ENCODE peak calls at places on chromosomes 7 and 10, in five cellular contexts. U, J, C, S and R are unnamed samples.

GRCh38 chr7:140475747-140476333 is 3.5 kb downstream of the MKRN1 start:
- DNase-seq in U (peak), J (no peak), C (peak), S (no peak), R (peak)

GRCh38 chr7:115009736-115010435 is 88.0 kb downstream of the MDFIC start:
- DNase-seq in U (no peak), J (no peak), C (no peak), S (no peak), R (no peak)

GRCh38 chr10:118904284-118904683 is 125.2 kb upstream of the NANOS1 start:
- DNase-seq in U (no peak), J (no peak), C (no peak), S (no peak), R (no peak)

GRCh38 chr7:24102988-24103387 is 181.0 kb upstream of the NPY start:
- DNase-seq in U (no peak), J (no peak), C (no peak), S (no peak), R (no peak)

GRCh38 chr10:101939273-101939635 is 95.7 kb upstream of the KCNIP2 start:
- DNase-seq in U (no peak), J (no peak), C (no peak), S (no peak), R (no peak)

GRCh38 chr7:16804674-16805439 is at the start of gene AGR2:
- DNase-seq in U (no peak), J (no peak), C (no peak), S (no peak), R (no peak)

GRCh38 chr10:129035052-129035805 is 431.8 kb upstream of the MGMT start:
- DNase-seq in U (no peak), J (no peak), C (no peak), S (no peak), R (no peak)

GRCh38 chr10:109203616-109204375 is 719.5 kb downstream of the XPNPEP1 start:
- DNase-seq in U (no peak), J (no peak), C (no peak), S (no peak), R (no peak)

GRCh38 chr7:55120501-55121198 is 101.8 kb downstream of the EGFR start:
- DNase-seq in U (no peak), J (no peak), C (no peak), S (no peak), R (no peak)

GRCh38 chr7:103343758-103344452 is 662 bp downstream of the DNAJC2 start:
- DNase-seq in U (no peak), J (no peak), C (peak), S (no peak), R (peak)

GRCh38 chr7:49775949-49776443 is 2.6 kb downstream of the VWC2 start:
- DNase-seq in U (no peak), J (no peak), C (no peak), S (no peak), R (no peak)

GRCh38 chr7:80273327-80273726 is 138.7 kb downstream of the GNAI1 start:
- DNase-seq in U (no peak), J (no peak), C (no peak), S (no peak), R (no peak)

GRCh38 chr7:144384555-144385245 is 18.8 kb downstream of the NOBOX start:
- DNase-seq in U (no peak), J (no peak), C (no peak), S (no peak), R (no peak)

GRCh38 chr10:102718220-102718619 is 3.8 kb downstream of the SFXN2 start:
- DNase-seq in U (no peak), J (no peak), C (peak), S (no peak), R (no peak)

GRCh38 chr7:87574630-87575029 is 26.1 kb downstream of the ABCB1 start:
- DNase-seq in U (no peak), J (no peak), C (peak), S (no peak), R (no peak)

GRCh38 chr7:12477620-12478019 is 74.0 kb upstream of the VWDE start:
- DNase-seq in U (no peak), J (no peak), C (no peak), S (no peak), R (no peak)

GRCh38 chr10:102675887-102676616 is 31.8 kb downstream of the TRIM8 start:
- DNase-seq in U (no peak), J (no peak), C (peak), S (no peak), R (no peak)

GRCh38 chr10:11678074-11678793 is 63.9 kb upstream of the ECHDC3 start:
- DNase-seq in U (no peak), J (peak), C (peak), S (peak), R (no peak)

GRCh38 chr10:43066481-43066880 is 10.4 kb upstream of the RET start:
- DNase-seq in U (no peak), J (no peak), C (no peak), S (no peak), R (no peak)

GRCh38 chr10:96301616-96302015 is 2.6 kb upstream of the DNTT start:
- DNase-seq in U (no peak), J (no peak), C (peak), S (no peak), R (no peak)

GRCh38 chr10:62980697-62981495 is 152.2 kb upstream of the NRBF2 start:
- DNase-seq in U (no peak), J (no peak), C (no peak), S (no peak), R (no peak)

GRCh38 chr7:94567396-94567795 is 57.8 kb downstream of the CASD1 start:
- DNase-seq in U (no peak), J (no peak), C (no peak), S (no peak), R (no peak)

GRCh38 chr10:110723224-110723891 is 79.2 kb downstream of the RBM20 start:
- DNase-seq in U (no peak), J (no peak), C (no peak), S (no peak), R (no peak)

GRCh38 chr10:4136121-4136520 is 351.1 kb upstream of the KLF6 start:
- DNase-seq in U (no peak), J (no peak), C (no peak), S (peak), R (no peak)

GRCh38 chr10:3808689-3809199 is 23.7 kb upstream of the KLF6 start:
- DNase-seq in U (no peak), J (no peak), C (no peak), S (no peak), R (no peak)

GRCh38 chr7:127598318-127598717 is 4.8 kb downstream of the FSCN3 start:
- DNase-seq in U (peak), J (no peak), C (peak), S (no peak), R (no peak)
- TF ChIP-seq POLR2A in U (no peak), J (no peak), C (no peak), S (no peak), R (no peak)

GRCh38 chr10:73589538-73590126 is 1.5 kb downstream of the USP54 start:
- DNase-seq in U (no peak), J (no peak), C (no peak), S (no peak), R (no peak)
- TF ChIP-seq TAF1 in U (no peak), J (no peak), C (no peak), S (no peak), R (no peak)

GRCh38 chr7:840001-840600 is 7.8 kb downstream of the SUN1 start:
- DNase-seq in U (no peak), J (no peak), C (no peak), S (no peak), R (no peak)
- TF ChIP-seq POLR2A in U (no peak), J (no peak), C (no peak), S (no peak), R (no peak)

DNA sequence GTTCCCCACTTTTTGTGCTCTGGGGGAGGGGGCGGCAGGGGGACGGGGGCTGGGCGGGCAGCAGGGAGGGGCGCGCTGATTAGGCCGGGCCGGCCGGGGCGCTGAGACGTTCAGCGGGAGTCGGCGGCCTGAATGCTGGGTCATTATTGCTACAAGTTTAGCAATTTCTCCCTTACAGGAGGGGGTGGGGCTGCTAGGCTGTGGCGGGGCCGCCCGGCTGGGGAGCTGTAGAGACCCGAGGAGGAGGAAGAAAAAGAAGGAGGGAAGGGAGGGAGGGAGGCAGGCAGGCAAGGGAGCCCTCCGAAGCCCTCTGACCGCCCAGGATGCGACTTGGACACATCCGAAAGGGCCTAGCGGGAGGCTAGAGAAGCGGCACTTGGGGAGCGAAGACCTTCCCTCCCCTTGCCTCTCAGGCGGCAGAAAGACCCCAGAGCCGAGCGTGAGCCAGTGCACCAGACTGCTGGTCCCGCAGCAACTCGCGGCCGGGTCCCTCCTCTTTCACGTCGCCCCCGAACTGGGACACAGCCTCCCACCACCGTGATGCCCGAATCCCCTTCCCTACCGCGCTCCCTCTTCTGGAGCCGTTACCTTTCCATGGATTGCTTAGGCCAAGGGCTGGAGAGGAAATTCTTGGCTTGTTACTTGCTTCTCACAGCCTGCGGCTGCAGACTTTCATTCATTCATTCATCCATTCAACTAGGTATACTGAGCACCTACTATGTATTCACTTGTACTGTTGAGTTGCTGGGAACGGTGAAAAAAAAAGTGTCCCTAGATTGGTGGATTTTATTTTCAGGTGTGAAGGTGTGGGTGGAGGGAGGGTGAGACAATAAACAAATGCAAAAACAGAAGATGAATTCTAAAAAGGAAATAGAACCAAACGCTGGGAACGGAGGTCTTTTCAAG is 4.9 kb downstream of the NKX2-3 start:
- DNase-seq in U (peak), J (no peak), C (no peak), S (no peak), R (no peak)
- TF ChIP-seq TAF1 in U (no peak), J (no peak), C (no peak), S (no peak), R (no peak)

DNA sequence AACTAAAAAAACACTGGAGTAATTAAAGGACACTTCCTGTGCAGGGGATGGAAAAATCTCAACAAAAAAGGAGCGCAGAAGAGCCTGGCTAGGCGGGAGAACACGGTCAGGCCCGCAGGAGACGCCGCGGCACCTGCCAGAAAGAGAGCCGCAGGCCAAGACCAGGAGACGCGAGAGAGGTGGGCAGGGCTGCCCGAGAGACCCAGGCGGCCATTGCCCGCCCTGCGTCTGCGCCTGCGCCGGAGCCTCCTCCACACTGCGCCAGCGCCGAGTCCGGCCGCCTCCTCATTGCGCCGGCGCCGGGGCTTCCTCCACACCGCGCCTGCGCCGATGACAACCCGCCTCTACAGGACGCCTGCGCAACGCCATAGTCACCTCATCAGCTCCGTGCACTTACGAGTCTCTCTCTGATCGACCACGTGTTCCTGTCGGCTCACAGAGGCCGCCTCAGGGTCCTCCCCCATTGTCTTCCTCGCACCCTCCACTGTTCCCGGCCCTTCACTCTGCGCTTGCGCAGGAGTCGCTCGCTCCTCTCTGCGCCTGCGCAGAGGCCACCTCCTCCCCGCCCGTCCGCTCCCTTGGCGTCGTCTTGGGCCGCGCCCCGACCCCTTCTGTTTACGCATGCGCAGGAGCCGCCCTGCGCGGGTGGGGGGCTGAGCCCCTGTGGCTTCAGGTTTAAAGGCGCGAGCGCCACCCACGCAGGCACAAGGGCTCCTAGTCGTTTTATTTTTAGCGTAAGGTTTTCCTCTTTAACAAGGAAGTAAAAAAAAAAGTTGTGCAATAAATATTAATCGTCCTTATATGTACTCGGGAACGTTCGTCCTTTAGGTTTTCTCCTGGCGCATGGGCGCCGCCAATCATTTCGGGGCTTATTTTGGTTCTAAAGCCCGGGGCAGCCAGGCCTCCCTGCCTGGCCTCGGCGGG is 43.2 kb upstream of the FAM20C start:
- DNase-seq in U (peak), J (peak), C (peak), S (peak), R (peak)
- TF ChIP-seq POLR2A in U (peak), J (peak), C (no peak), S (peak), R (peak)